ENCODE peak calls at places on chromosomes 16 and 17, in ten cellular contexts. O, D, G, F, W, Y, C, A, P and E are unnamed samples.

GRCh38 chr16:7714775-7715174 is 382.1 kb downstream of the RBFOX1 start:
- DNase-seq in W (no peak), O (no peak), F (no peak), C (no peak), P (no peak), G (no peak), Y (no peak), A (no peak), D (no peak), E (no peak)

GRCh38 chr17:76132574-76133338 is 8.3 kb downstream of the FOXJ1 start:
- DNase-seq in A (no peak), O (no peak), D (peak; percentile 77), P (no peak), G (no peak), Y (no peak), W (no peak), C (peak; percentile 64), F (no peak), E (no peak)

GRCh38 chr16:72131036-72131435 is 37.4 kb downstream of the DHX38 start:
- DNase-seq in G (no peak), O (no peak), P (no peak), A (no peak), F (no peak), W (no peak), C (no peak), D (no peak), Y (no peak), E (no peak)

GRCh38 chr17:6654816-6655731 is 3.5 kb downstream of the C17orf100 start:
- DNase-seq in O (no peak), W (peak; percentile 34), P (no peak), F (no peak), G (no peak), A (no peak), Y (no peak), C (no peak), D (peak; percentile 72), E (no peak)

GRCh38 chr17:63640038-63640437 is 17.8 kb downstream of the MAP3K3 start:
- DNase-seq in D (no peak), O (no peak), P (no peak), G (no peak), C (no peak), Y (no peak), W (no peak), A (no peak), F (no peak), E (no peak)

GRCh38 chr16:69660166-69660565 is 66.2 kb downstream of the NQO1 start:
- DNase-seq in A (no peak), O (no peak), Y (no peak), D (no peak), W (no peak), P (no peak), F (no peak), G (no peak), C (no peak), E (no peak)

GRCh38 chr16:80652441-80652840 is 111.6 kb downstream of the DYNLRB2 start:
- DNase-seq in D (no peak), G (no peak), O (no peak), P (no peak), A (no peak), F (no peak), C (no peak), Y (no peak), W (no peak), E (no peak)

GRCh38 chr16:59591480-59591879 is 857.4 kb upstream of the GOT2 start:
- DNase-seq in Y (no peak), G (no peak), C (no peak), O (no peak), P (peak; percentile 19), F (no peak), W (no peak), D (no peak), A (no peak), E (no peak)

GRCh38 chr16:62909597-62909996 is 873.4 kb upstream of the CDH8 start:
- DNase-seq in F (no peak), A (no peak), C (no peak), D (no peak), P (no peak), Y (no peak), W (no peak), G (no peak), O (no peak), E (no peak)

GRCh38 chr16:31513126-31513525 is 4.9 kb upstream of the RUSF1 start:
- DNase-seq in Y (no peak), W (no peak), P (peak; percentile 68), O (no peak), D (no peak), G (no peak), F (no peak), A (no peak), C (no peak), E (no peak)

GRCh38 chr16:13307255-13307654 is 405.9 kb downstream of the SHISA9 start:
- DNase-seq in W (no peak), C (no peak), A (no peak), G (no peak), F (no peak), Y (no peak), O (no peak), D (no peak), P (no peak), E (no peak)

GRCh38 chr17:77266891-77267341 is 126.1 kb downstream of the SEC14L1 start:
- DNase-seq in Y (no peak), D (no peak), F (no peak), O (no peak), P (peak; percentile 23), A (no peak), W (no peak), C (no peak), G (no peak), E (no peak)

GRCh38 chr16:13935408-13935807 is 15.5 kb downstream of the ERCC4 start:
- DNase-seq in P (no peak), D (no peak), O (no peak), A (no peak), F (no peak), C (no peak), W (no peak), Y (peak; percentile 17), G (no peak), E (no peak)

GRCh38 chr17:29179232-29180036 is 764 bp downstream of the MYO18A start:
- DNase-seq in D (peak; percentile 81), G (no peak), C (peak; percentile 90), F (no peak), P (no peak), O (peak; percentile 35), Y (peak; percentile 21), W (peak; percentile 72), A (no peak), E (peak; percentile 16)

GRCh38 chr17:27506348-27507218 is 50.3 kb downstream of the KSR1 start:
- DNase-seq in P (no peak), Y (no peak), C (no peak), W (no peak), F (no peak), D (no peak), O (no peak), G (no peak), A (no peak), E (no peak)
- H3K4me1 ChIP-seq in P (peaks cover 39% of the 10 kb centered on the region), Y (no peaks in the 10 kb centered on the region), C (no peaks in the 10 kb centered on the region), W (no peaks in the 10 kb centered on the region), F (no peaks in the 10 kb centered on the region), D (peaks cover 21% of the 10 kb centered on the region), O (peaks cover 8% of the 10 kb centered on the region), G (peaks cover 7% of the 10 kb centered on the region), A (peaks cover 70% of the 10 kb centered on the region), E (peaks cover 5% of the 10 kb centered on the region)

DNA sequence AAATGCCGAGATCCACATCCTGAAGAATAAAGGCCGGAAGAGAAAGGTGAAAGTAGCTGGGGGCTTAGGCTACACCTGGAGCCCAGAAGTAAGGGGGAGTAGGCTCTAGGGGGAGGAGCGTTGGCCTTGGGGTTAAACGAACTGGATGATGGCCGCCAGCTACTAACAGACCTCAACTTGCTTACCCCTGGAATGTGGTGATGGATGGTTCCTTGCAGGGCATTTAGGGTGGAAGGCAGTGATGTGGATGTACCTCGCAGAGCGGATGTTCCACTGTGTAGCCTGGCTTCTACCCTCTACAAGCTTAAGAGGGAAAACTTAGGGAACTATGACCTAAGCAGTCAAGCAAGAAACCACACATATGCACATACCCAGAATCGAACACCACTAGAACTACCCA is 2.3 kb upstream of the MAZ start:
- DNase-seq in W (no peak), O (no peak), D (no peak), G (no peak), P (no peak), A (no peak), C (no peak), F (no peak), Y (no peak), E (no peak)
- H3K4me3 ChIP-seq in W (no peak overlapping the region), O (no peak overlapping the region), D (no peak overlapping the region), G (no peak overlapping the region), P (no peak overlapping the region), A (peak overlapping the region; percentile 75), C (no peak overlapping the region), F (no peak overlapping the region), Y (no peak overlapping the region), E (no peak overlapping the region)

DNA sequence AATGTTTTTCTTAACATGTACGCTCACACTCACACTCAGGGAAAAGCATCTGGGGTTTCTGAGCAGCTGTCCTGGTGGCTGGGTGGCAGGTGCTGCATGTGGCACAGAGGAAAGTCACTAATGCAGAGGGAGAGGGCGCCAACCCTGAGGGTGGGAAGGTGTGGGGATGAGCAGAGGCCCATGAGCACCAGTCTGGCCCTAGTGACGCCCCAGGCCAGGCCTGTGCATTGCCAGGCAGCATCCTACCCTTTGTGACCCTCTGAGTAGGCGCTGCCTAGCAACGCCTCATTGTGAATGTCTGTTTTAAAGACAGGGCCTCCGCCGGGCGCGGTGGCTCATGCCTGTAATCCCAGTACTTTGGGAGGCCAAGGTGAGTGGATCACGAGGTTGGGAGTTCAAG is 19.1 kb upstream of the LCMT1 start:
- DNase-seq in O (no peak), Y (peak; percentile 50), C (no peak), G (no peak), F (no peak), W (no peak), A (no peak), P (no peak), D (no peak), E (no peak)
- H3K4me1 ChIP-seq in O (no peaks in the 10 kb centered on the region), Y (no peaks in the 10 kb centered on the region), C (peaks cover 5% of the 10 kb centered on the region), G (no peaks in the 10 kb centered on the region), F (no peaks in the 10 kb centered on the region), W (no peaks in the 10 kb centered on the region), A (no peaks in the 10 kb centered on the region), P (peaks cover 16% of the 10 kb centered on the region), D (no peaks in the 10 kb centered on the region), E (no peaks in the 10 kb centered on the region)

GRCh38 chr16:2033057-2033911 is 6.6 kb downstream of the NHERF2 start:
- DNase-seq in Y (no peak), A (peak; percentile 38), O (no peak), F (peak; percentile 79), W (peak; percentile 67), D (no peak), G (no peak), C (no peak), P (peak; percentile 54), E (no peak)

GRCh38 chr16:2034695-2035430 is 8.2 kb downstream of the NHERF2 start:
- DNase-seq in D (no peak), G (no peak), C (no peak), Y (no peak), A (no peak), P (no peak), F (no peak), W (no peak), O (no peak), E (no peak)

GRCh38 chr16:2031081-2031577 is 4.4 kb downstream of the NHERF2 start:
- DNase-seq in G (no peak), A (no peak), O (no peak), Y (no peak), W (no peak), D (no peak), F (no peak), P (no peak), C (no peak), E (no peak)

GRCh38 chr16:2030036-2030435 is 3.3 kb downstream of the NHERF2 start:
- DNase-seq in W (no peak), P (no peak), G (no peak), Y (no peak), C (no peak), O (no peak), F (no peak), A (no peak), D (no peak), E (no peak)

GRCh38 chr16:2032285-2033056 is 5.8 kb downstream of the NHERF2 start:
- DNase-seq in P (peak; percentile 49), D (no peak), F (no peak), C (no peak), G (no peak), W (no peak), Y (no peak), O (no peak), A (no peak), E (no peak)
- H3K4me3 ChIP-seq in P (no peak overlapping the region), D (no peak overlapping the region), F (peak overlapping the region; percentile 3), C (no peak overlapping the region), G (peak overlapping the region; percentile 48), W (no peak overlapping the region), Y (no peak overlapping the region), O (peak overlapping the region; percentile 17), A (peak overlapping the region; percentile 47), E (no peak overlapping the region)